ENCODE peak calls at places on chromosomes 12 and 14, in six cellular contexts. One of them, this sample, is unnamed.

GRCh38 chr12:69108024-69108423 is 131.3 kb upstream of the CPSF6 start:
- DNase-seq in breast epithelium: no peak
- DNase-seq in adrenal gland: peak; percentile 7
- DNase-seq in spleen: no peak
- DNase-seq in sigmoid colon: no peak
- DNase-seq in IMR-90: no peak
- DNase-seq in this sample: no peak

GRCh38 chr14:97866664-97867063 is 1069.5 kb downstream of the VRK1 start:
- DNase-seq in breast epithelium: no peak
- DNase-seq in adrenal gland: no peak
- DNase-seq in spleen: no peak
- DNase-seq in sigmoid colon: no peak
- DNase-seq in IMR-90: no peak
- DNase-seq in this sample: no peak

GRCh38 chr12:74111688-74112360 is 425.8 kb upstream of the ATXN7L3B start:
- DNase-seq in breast epithelium: no peak
- DNase-seq in adrenal gland: peak; percentile 13
- DNase-seq in spleen: no peak
- DNase-seq in sigmoid colon: no peak
- DNase-seq in IMR-90: no peak
- DNase-seq in this sample: no peak

GRCh38 chr12:89060133-89060532 is 292.2 kb downstream of the DUSP6 start:
- DNase-seq in breast epithelium: no peak
- DNase-seq in adrenal gland: no peak
- DNase-seq in spleen: no peak
- DNase-seq in sigmoid colon: no peak
- DNase-seq in IMR-90: peak; percentile 12
- DNase-seq in this sample: no peak

GRCh38 chr12:58640314-58640713 is 280.0 kb downstream of the LRIG3 start:
- DNase-seq in breast epithelium: no peak
- DNase-seq in adrenal gland: no peak
- DNase-seq in spleen: no peak
- DNase-seq in sigmoid colon: no peak
- DNase-seq in IMR-90: peak; percentile 60
- DNase-seq in this sample: no peak

GRCh38 chr12:56836800-56837663 is 73.9 kb downstream of the HSD17B6 start:
- DNase-seq in breast epithelium: no peak
- DNase-seq in adrenal gland: no peak
- DNase-seq in spleen: no peak
- DNase-seq in sigmoid colon: no peak
- DNase-seq in IMR-90: peak; percentile 72
- DNase-seq in this sample: no peak

GRCh38 chr14:23660290-23661226 is 24.4 kb downstream of the DHRS2 start:
- DNase-seq in breast epithelium: no peak
- DNase-seq in adrenal gland: no peak
- DNase-seq in spleen: peak; percentile 82
- DNase-seq in sigmoid colon: no peak
- DNase-seq in IMR-90: no peak
- DNase-seq in this sample: no peak

GRCh38 chr12:57756406-57757341 is 1.8 kb downstream of the MARCHF9 start:
- DNase-seq in breast epithelium: no peak
- DNase-seq in adrenal gland: no peak
- DNase-seq in spleen: peak; percentile 92
- DNase-seq in sigmoid colon: peak; percentile 65
- DNase-seq in IMR-90: no peak
- DNase-seq in this sample: no peak

GRCh38 chr14:48398675-48399282 is 723.4 kb upstream of the MDGA2 start:
- DNase-seq in breast epithelium: no peak
- DNase-seq in adrenal gland: peak; percentile 15
- DNase-seq in spleen: no peak
- DNase-seq in sigmoid colon: no peak
- DNase-seq in IMR-90: peak; percentile 47
- DNase-seq in this sample: no peak

GRCh38 chr12:111298583-111299436 is 70.1 kb downstream of the PHETA1 start:
- DNase-seq in breast epithelium: no peak
- DNase-seq in adrenal gland: peak; percentile 52
- DNase-seq in spleen: peak; percentile 84
- DNase-seq in sigmoid colon: no peak
- DNase-seq in IMR-90: peak; percentile 31
- DNase-seq in this sample: peak; percentile 27

GRCh38 chr14:42806909-42807315 is 1200.2 kb downstream of the LRFN5 start:
- DNase-seq in breast epithelium: no peak
- DNase-seq in adrenal gland: no peak
- DNase-seq in spleen: no peak
- DNase-seq in sigmoid colon: no peak
- DNase-seq in IMR-90: peak; percentile 96
- DNase-seq in this sample: no peak

GRCh38 chr14:91396959-91397815 is 20.4 kb downstream of the CCDC88C start:
- DNase-seq in breast epithelium: no peak
- DNase-seq in adrenal gland: no peak
- DNase-seq in spleen: peak; percentile 91
- DNase-seq in sigmoid colon: no peak
- DNase-seq in IMR-90: no peak
- DNase-seq in this sample: no peak

GRCh38 chr12:69985656-69986055 is 160.6 kb downstream of the MYRFL start:
- DNase-seq in breast epithelium: no peak
- DNase-seq in adrenal gland: no peak
- DNase-seq in spleen: no peak
- DNase-seq in sigmoid colon: no peak
- DNase-seq in IMR-90: no peak
- DNase-seq in this sample: no peak

GRCh38 chr14:77124345-77125274 is 17.0 kb downstream of the ZDHHC22 start:
- DNase-seq in breast epithelium: no peak
- DNase-seq in adrenal gland: peak; percentile 46
- DNase-seq in spleen: peak; percentile 92
- DNase-seq in sigmoid colon: no peak
- DNase-seq in IMR-90: peak; percentile 16
- DNase-seq in this sample: peak; percentile 18

GRCh38 chr14:86168376-86168775 is 638.4 kb downstream of the FLRT2 start:
- DNase-seq in breast epithelium: no peak
- DNase-seq in adrenal gland: no peak
- DNase-seq in spleen: no peak
- DNase-seq in sigmoid colon: no peak
- DNase-seq in IMR-90: no peak
- DNase-seq in this sample: no peak

GRCh38 chr14:32602699-32603098 is 273.6 kb downstream of the AKAP6 start:
- DNase-seq in breast epithelium: no peak
- DNase-seq in adrenal gland: no peak
- DNase-seq in spleen: no peak
- DNase-seq in sigmoid colon: no peak
- DNase-seq in IMR-90: no peak
- DNase-seq in this sample: no peak

GRCh38 chr12:86456241-86456640 is 200.1 kb upstream of the MGAT4C start:
- DNase-seq in breast epithelium: no peak
- DNase-seq in adrenal gland: no peak
- DNase-seq in spleen: no peak
- DNase-seq in sigmoid colon: no peak
- DNase-seq in IMR-90: no peak
- DNase-seq in this sample: no peak

GRCh38 chr12:62542814-62543213 is 76.2 kb downstream of the MON2 start:
- DNase-seq in breast epithelium: no peak
- DNase-seq in adrenal gland: no peak
- DNase-seq in spleen: no peak
- DNase-seq in sigmoid colon: no peak
- DNase-seq in IMR-90: no peak
- DNase-seq in this sample: no peak

GRCh38 chr12:49462103-49462739 is 76.6 kb upstream of the KCNH3 start:
- DNase-seq in breast epithelium: no peak
- DNase-seq in adrenal gland: peak; percentile 81
- DNase-seq in spleen: no peak
- DNase-seq in sigmoid colon: no peak
- DNase-seq in IMR-90: no peak
- DNase-seq in this sample: no peak

GRCh38 chr12:41998451-41998850 is 146.2 kb downstream of the GXYLT1 start:
- DNase-seq in breast epithelium: no peak
- DNase-seq in adrenal gland: no peak
- DNase-seq in spleen: no peak
- DNase-seq in sigmoid colon: no peak
- DNase-seq in IMR-90: no peak
- DNase-seq in this sample: no peak

GRCh38 chr12:53476769-53477209 is 22.5 kb downstream of the MAP3K12 start:
- DNase-seq in breast epithelium: no peak
- DNase-seq in adrenal gland: no peak
- DNase-seq in spleen: no peak
- DNase-seq in sigmoid colon: no peak
- DNase-seq in IMR-90: no peak
- DNase-seq in this sample: no peak

GRCh38 chr14:42222924-42223471 is 616.3 kb downstream of the LRFN5 start:
- DNase-seq in breast epithelium: no peak
- DNase-seq in adrenal gland: no peak
- DNase-seq in spleen: no peak
- DNase-seq in sigmoid colon: no peak
- DNase-seq in IMR-90: peak; percentile 83
- DNase-seq in this sample: no peak

GRCh38 chr12:57012600-57013465 is 3.5 kb downstream of the TAC3 start:
- DNase-seq in breast epithelium: no peak
- DNase-seq in adrenal gland: no peak
- DNase-seq in spleen: no peak
- DNase-seq in sigmoid colon: peak; percentile 58
- DNase-seq in IMR-90: no peak
- DNase-seq in this sample: no peak

GRCh38 chr12:95571369-95571768 is 20.1 kb upstream of the USP44 start:
- DNase-seq in breast epithelium: no peak
- DNase-seq in adrenal gland: no peak
- DNase-seq in spleen: no peak
- DNase-seq in sigmoid colon: no peak
- DNase-seq in IMR-90: no peak
- DNase-seq in this sample: no peak

GRCh38 chr12:1913377-1914115 is 4.9 kb downstream of the CACNA2D4 start:
- DNase-seq in breast epithelium: peak; percentile 13
- DNase-seq in adrenal gland: no peak
- DNase-seq in spleen: peak; percentile 57
- DNase-seq in sigmoid colon: no peak
- DNase-seq in IMR-90: no peak
- DNase-seq in this sample: peak; percentile 2

GRCh38 chr14:64303471-64303917 is 9.3 kb upstream of the ESR2 start:
- DNase-seq in breast epithelium: no peak
- DNase-seq in adrenal gland: no peak
- DNase-seq in spleen: no peak
- DNase-seq in sigmoid colon: no peak
- DNase-seq in IMR-90: peak; percentile 68
- DNase-seq in this sample: no peak

GRCh38 chr14:81450100-81450531 is 50.0 kb upstream of the STON2 start:
- DNase-seq in breast epithelium: no peak
- DNase-seq in adrenal gland: no peak
- DNase-seq in spleen: no peak
- DNase-seq in sigmoid colon: peak; percentile 82
- DNase-seq in IMR-90: no peak
- DNase-seq in this sample: peak; percentile 30

GRCh38 chr12:98939350-98939749 is 294.3 kb downstream of the APAF1 start:
- DNase-seq in breast epithelium: no peak
- DNase-seq in adrenal gland: no peak
- DNase-seq in spleen: no peak
- DNase-seq in sigmoid colon: no peak
- DNase-seq in IMR-90: peak; percentile 20
- DNase-seq in this sample: no peak

GRCh38 chr14:65850429-65851145 is 438.1 kb downstream of the FUT8 start:
- DNase-seq in breast epithelium: no peak
- DNase-seq in adrenal gland: no peak
- DNase-seq in spleen: no peak
- DNase-seq in sigmoid colon: no peak
- DNase-seq in IMR-90: no peak
- DNase-seq in this sample: no peak

GRCh38 chr14:33432407-33433023 is 493.8 kb downstream of the NPAS3 start:
- DNase-seq in breast epithelium: no peak
- DNase-seq in adrenal gland: peak; percentile 33
- DNase-seq in spleen: no peak
- DNase-seq in sigmoid colon: no peak
- DNase-seq in IMR-90: peak; percentile 18
- DNase-seq in this sample: peak; percentile 24

GRCh38 chr14:39015360-39015961 is 87.6 kb downstream of the SEC23A start:
- DNase-seq in breast epithelium: no peak
- DNase-seq in adrenal gland: no peak
- DNase-seq in spleen: no peak
- DNase-seq in sigmoid colon: no peak
- DNase-seq in IMR-90: peak; percentile 59
- DNase-seq in this sample: no peak

GRCh38 chr12:122917508-122918227 is 21.7 kb upstream of the VPS37B start:
- DNase-seq in breast epithelium: peak; percentile 86
- DNase-seq in adrenal gland: peak; percentile 74
- DNase-seq in spleen: no peak
- DNase-seq in sigmoid colon: peak; percentile 66
- DNase-seq in IMR-90: peak; percentile 73
- DNase-seq in this sample: no peak

GRCh38 chr12:98721204-98721702 is 76.2 kb downstream of the APAF1 start:
- DNase-seq in breast epithelium: no peak
- DNase-seq in adrenal gland: no peak
- DNase-seq in spleen: no peak
- DNase-seq in sigmoid colon: no peak
- DNase-seq in IMR-90: no peak
- DNase-seq in this sample: no peak

GRCh38 chr14:95291859-95292542 is 27.7 kb downstream of the CLMN start:
- DNase-seq in breast epithelium: peak; percentile 70
- DNase-seq in adrenal gland: peak; percentile 62
- DNase-seq in spleen: no peak
- DNase-seq in sigmoid colon: peak; percentile 81
- DNase-seq in IMR-90: peak; percentile 21
- DNase-seq in this sample: peak; percentile 43

GRCh38 chr12:48936379-48936979 is 11.2 kb upstream of the FKBP11 start:
- DNase-seq in breast epithelium: peak; percentile 24
- DNase-seq in adrenal gland: peak; percentile 74
- DNase-seq in spleen: peak; percentile 86
- DNase-seq in sigmoid colon: peak; percentile 81
- DNase-seq in IMR-90: peak; percentile 79
- DNase-seq in this sample: peak; percentile 69

GRCh38 chr12:19596755-19597154 is 157.5 kb downstream of the AEBP2 start:
- DNase-seq in breast epithelium: no peak
- DNase-seq in adrenal gland: no peak
- DNase-seq in spleen: no peak
- DNase-seq in sigmoid colon: no peak
- DNase-seq in IMR-90: no peak
- DNase-seq in this sample: no peak
- H3K27ac ChIP-seq in breast epithelium: no peak overlapping the region
- H3K27ac ChIP-seq in adrenal gland: no peak overlapping the region
- H3K27ac ChIP-seq in spleen: no peak overlapping the region
- H3K27ac ChIP-seq in sigmoid colon: peak overlapping the region; percentile 5
- H3K27ac ChIP-seq in IMR-90: no peak overlapping the region
- H3K27ac ChIP-seq in this sample: no peak overlapping the region

GRCh38 chr12:132144115-132145071 is at the start of the genes DDX51 and NOC4L:
- DNase-seq in breast epithelium: peak; percentile 93
- DNase-seq in adrenal gland: peak; percentile 92
- DNase-seq in spleen: peak; percentile 97
- DNase-seq in sigmoid colon: peak; percentile 97
- DNase-seq in IMR-90: peak; percentile 93
- DNase-seq in this sample: peak; percentile 93
- TF ChIP-seq POLR2A in breast epithelium: no peak
- TF ChIP-seq POLR2A in adrenal gland: peak; percentile 60
- TF ChIP-seq POLR2A in spleen: peak; percentile 92
- TF ChIP-seq POLR2A in sigmoid colon: peak; percentile 36
- TF ChIP-seq POLR2A in IMR-90: peak; percentile 62
- TF ChIP-seq POLR2A in this sample: peak; percentile 25

GRCh38 chr14:106846218-106846617 is 1319.8 kb downstream of the TMEM121 start:
- DNase-seq in breast epithelium: no peak
- DNase-seq in adrenal gland: no peak
- DNase-seq in spleen: no peak
- DNase-seq in sigmoid colon: no peak
- DNase-seq in IMR-90: no peak
- DNase-seq in this sample: no peak
- H3K27ac ChIP-seq in breast epithelium: no peak overlapping the region
- H3K27ac ChIP-seq in adrenal gland: no peak overlapping the region
- H3K27ac ChIP-seq in spleen: no peak overlapping the region
- H3K27ac ChIP-seq in sigmoid colon: no peak overlapping the region
- H3K27ac ChIP-seq in IMR-90: no peak overlapping the region
- H3K27ac ChIP-seq in this sample: no peak overlapping the region

GRCh38 chr14:105092912-105093425 is 27.7 kb upstream of the GPR132 start:
- DNase-seq in breast epithelium: peak; percentile 73
- DNase-seq in adrenal gland: peak; percentile 60
- DNase-seq in spleen: peak; percentile 92
- DNase-seq in sigmoid colon: peak; percentile 82
- DNase-seq in IMR-90: peak; percentile 58
- DNase-seq in this sample: no peak
- TF ChIP-seq POLR2A in breast epithelium: no peak
- TF ChIP-seq POLR2A in adrenal gland: no peak
- TF ChIP-seq POLR2A in spleen: no peak
- TF ChIP-seq POLR2A in sigmoid colon: no peak
- TF ChIP-seq POLR2A in IMR-90: no peak
- TF ChIP-seq POLR2A in this sample: peak; percentile 37

This sample was measured in tibial nerve.